ENCODE peak calls at places on chromosomes 2 and 18, in eight cellular contexts. C is NCI-H2171, O is hepatocyte, G is activated T-cell treated with anti-CD3 and anti-CD28 coated beads for 1 hour, R is NCI-H774, A is WTC11, T is tibial artery, L is AG09309. Q is an unnamed sample.

GRCh38 chr2:11738589-11739436 is 7.6 kb upstream of the LPIN1 start:
- DNase-seq in R (no peak), C (no peak), T (peak), L (peak), O (peak), A (peak), G (no peak), Q (peak)

GRCh38 chr2:153595939-153596338 is 117.4 kb upstream of the RPRM start:
- DNase-seq in C (peak), L (no peak), G (no peak), A (no peak), O (no peak), T (no peak), R (no peak), Q (no peak)

GRCh38 chr2:190977505-190977904 is 36.5 kb downstream of the STAT1 start:
- DNase-seq in T (no peak), R (no peak), A (no peak), G (no peak), C (no peak), L (no peak), O (no peak), Q (no peak)

GRCh38 chr2:177455187-177455586 is 62.6 kb downstream of the AGPS start:
- DNase-seq in A (no peak), T (no peak), L (no peak), C (no peak), G (no peak), R (no peak), O (no peak), Q (no peak)

GRCh38 chr2:196546151-196546919 is 93.2 kb upstream of the CCDC150 start:
- DNase-seq in C (no peak), L (no peak), A (no peak), T (no peak), R (no peak), O (no peak), G (no peak), Q (no peak)

GRCh38 chr18:8826971-8827370 is 121.6 kb downstream of the MTCL1 start:
- DNase-seq in C (no peak), R (no peak), A (no peak), O (no peak), L (no peak), T (no peak), G (no peak), Q (no peak)

GRCh38 chr18:35522130-35522959 is 24.6 kb upstream of the INO80C start:
- DNase-seq in T (no peak), R (no peak), L (no peak), C (no peak), O (no peak), G (no peak), A (no peak), Q (no peak)

GRCh38 chr2:231720292-231720691 is 12.0 kb downstream of the PTMA start:
- DNase-seq in R (no peak), G (no peak), C (no peak), O (no peak), A (no peak), L (no peak), T (no peak), Q (no peak)

GRCh38 chr2:64606495-64607363 is 47.0 kb downstream of the SERTAD2 start:
- DNase-seq in T (peak), O (peak), A (peak), L (peak), R (no peak), G (peak), C (no peak), Q (no peak)

GRCh38 chr2:219244789-219245147 is 476 bp downstream of the GLB1L start:
- DNase-seq in L (no peak), C (no peak), T (no peak), O (no peak), G (no peak), A (no peak), R (no peak), Q (no peak)

GRCh38 chr2:197975956-197976519 is 171.6 kb downstream of the PLCL1 start:
- DNase-seq in G (no peak), R (no peak), T (no peak), L (no peak), A (no peak), O (no peak), C (no peak), Q (no peak)

GRCh38 chr2:15933184-15933845 is 7.0 kb upstream of the MYCN start:
- DNase-seq in A (no peak), L (no peak), O (no peak), R (no peak), G (no peak), C (no peak), T (no peak), Q (no peak)

GRCh38 chr2:63047534-63048281 is 2.9 kb upstream of the OTX1 start:
- DNase-seq in O (peak), G (no peak), T (no peak), A (peak), C (no peak), R (no peak), L (no peak), Q (peak)

GRCh38 chr2:181393472-181393871 is 63.7 kb upstream of the ITGA4 start:
- DNase-seq in T (no peak), C (no peak), G (no peak), R (no peak), O (no peak), A (no peak), L (no peak), Q (no peak)

GRCh38 chr18:61203151-61203550 is 130.1 kb upstream of the CDH20 start:
- DNase-seq in L (no peak), C (no peak), A (no peak), R (no peak), T (no peak), G (no peak), O (no peak), Q (no peak)

GRCh38 chr2:230942371-230942770 is 17.3 kb upstream of the GPR55 start:
- DNase-seq in A (no peak), C (no peak), T (no peak), G (no peak), L (no peak), R (no peak), O (no peak), Q (no peak)

GRCh38 chr2:193502363-193503035 is 1307.8 kb upstream of the TMEFF2 start:
- DNase-seq in G (no peak), C (no peak), O (peak), A (peak), R (no peak), L (no peak), T (no peak), Q (peak)

GRCh38 chr2:224284134-224284946 is 117.6 kb downstream of the FAM124B start:
- DNase-seq in R (peak), C (no peak), T (no peak), A (peak), O (peak), G (no peak), L (no peak), Q (peak)

GRCh38 chr2:203934006-203934632 is 2.4 kb upstream of the ICOS start:
- DNase-seq in T (no peak), R (no peak), A (no peak), O (no peak), L (no peak), G (peak), C (no peak), Q (no peak)

GRCh38 chr2:153291718-153292117 is 186.8 kb downstream of the RPRM start:
- DNase-seq in A (no peak), T (no peak), G (no peak), L (no peak), C (no peak), R (no peak), O (no peak), Q (no peak)

GRCh38 chr2:10302479-10303173 is at the start of gene HPCAL1:
- DNase-seq in O (peak), T (peak), A (peak), L (no peak), G (peak), R (peak), C (peak), Q (peak)

GRCh38 chr2:45782436-45782835 is 131.0 kb downstream of the PRKCE start:
- DNase-seq in L (no peak), C (no peak), A (no peak), R (no peak), O (no peak), T (no peak), G (no peak), Q (no peak)

GRCh38 chr2:16828044-16828827 is 162.6 kb upstream of the CYRIA start:
- DNase-seq in A (no peak), O (no peak), C (no peak), G (no peak), L (no peak), T (no peak), R (no peak), Q (no peak)

GRCh38 chr2:11631462-11631861 is 38.5 kb downstream of the NTSR2 start:
- DNase-seq in O (no peak), T (no peak), L (no peak), A (no peak), C (no peak), G (no peak), R (no peak), Q (no peak)

GRCh38 chr18:9826666-9827065 is 59.1 kb upstream of the TXNDC2 start:
- DNase-seq in O (no peak), G (no peak), C (no peak), R (no peak), A (no peak), T (no peak), L (no peak), Q (no peak)

GRCh38 chr2:205800804-205801203 is 118.5 kb downstream of the NRP2 start:
- DNase-seq in C (peak), L (no peak), O (peak), A (no peak), G (no peak), R (no peak), T (no peak), Q (no peak)

GRCh38 chr2:197080611-197081010 is 154.1 kb upstream of the PGAP1 start:
- DNase-seq in C (no peak), G (no peak), T (no peak), R (no peak), A (no peak), L (no peak), O (no peak), Q (no peak)

GRCh38 chr2:134325696-134326095 is 71.8 kb downstream of the MGAT5 start:
- DNase-seq in G (no peak), L (no peak), A (no peak), R (no peak), O (no peak), T (no peak), C (no peak), Q (no peak)